ENCODE peak calls at places on chromosomes 4 and X, in four cellular contexts. S is right atrium auricular region, M is mesendoderm, X is right lobe of liver. D is an unnamed sample. For H3K4me1, the result is how much of the 10 kb centered on the place peaks cover.

GRCh38 chrX:100647095-100647494 is 3.1 kb downstream of the SRPX2 start:
- DNase-seq in X (no peak), M (no peak), S (no peak), D (no peak)

GRCh38 chrX:118254611-118255010 is 91.3 kb upstream of the WDR44 start:
- DNase-seq in X (no peak), S (peak), M (peak), D (no peak)

GRCh38 chrX:150364347-150365050 is 1.4 kb downstream of the MAMLD1 start:
- DNase-seq in S (no peak), X (peak), M (peak), D (peak)

GRCh38 chr4:45621926-45622325 is 501.9 kb downstream of the GABRG1 start:
- DNase-seq in S (no peak), X (no peak), M (no peak), D (no peak)

GRCh38 chr4:124636793-124637192 is 75.7 kb downstream of the ANKRD50 start:
- DNase-seq in S (no peak), X (no peak), M (peak), D (no peak)

GRCh38 chr4:33302298-33302697 is 2582.1 kb downstream of the PCDH7 start:
- DNase-seq in X (no peak), M (peak), S (no peak), D (no peak)

GRCh38 chrX:124530803-124531202 is 184.4 kb downstream of the SH2D1A start:
- DNase-seq in S (no peak), M (no peak), X (no peak), D (no peak)

GRCh38 chr4:116688536-116688935 is 396.8 kb downstream of the TRAM1L1 start:
- DNase-seq in M (no peak), S (no peak), X (no peak), D (no peak)

GRCh38 chr4:130124066-130124465 is 1028.1 kb downstream of the C4orf33 start:
- DNase-seq in M (no peak), S (no peak), X (no peak), D (no peak)

GRCh38 chrX:107715331-107716044 is 60.1 kb downstream of the TSC22D3 start:
- DNase-seq in X (peak), S (no peak), M (no peak), D (no peak)

GRCh38 chr4:102564399-102564921 is 63.3 kb downstream of the NFKB1 start:
- DNase-seq in X (no peak), M (no peak), S (no peak), D (no peak)

GRCh38 chrX:83469551-83469950 is 38.5 kb upstream of the POU3F4 start:
- DNase-seq in S (no peak), X (peak), M (peak), D (no peak)

GRCh38 chr4:67941074-67941473 is 22.2 kb downstream of the TMPRSS11A start:
- DNase-seq in S (no peak), M (no peak), X (no peak), D (no peak)

GRCh38 chr4:52202931-52203330 is 151.8 kb downstream of the SPATA18 start:
- DNase-seq in X (no peak), S (no peak), M (peak), D (no peak)

GRCh38 chr4:80931645-80932215 is 98.8 kb upstream of the BMP3 start:
- DNase-seq in X (no peak), M (no peak), S (no peak), D (no peak)

GRCh38 chr4:112099701-112100289 is 45.5 kb upstream of the FAM241A start:
- DNase-seq in S (no peak), M (peak), X (no peak), D (no peak)

GRCh38 chrX:112834016-112834855 is 6.4 kb downstream of the AMOT start:
- DNase-seq in S (no peak), X (no peak), M (peak), D (no peak)

GRCh38 chrX:151899622-151900021 is 13.1 kb upstream of the MAGEA4 start:
- DNase-seq in X (no peak), S (no peak), M (peak), D (no peak)

GRCh38 chr4:48100248-48100647 is 33.8 kb downstream of the TXK start:
- DNase-seq in S (no peak), M (no peak), X (no peak), D (no peak)

GRCh38 chrX:43557792-43558191 is 98.3 kb upstream of the MAOA start:
- DNase-seq in S (peak), X (peak), M (peak), D (peak)

GRCh38 chrX:38066934-38067333 is 60.6 kb downstream of the SYTL5 start:
- DNase-seq in S (no peak), M (no peak), X (no peak), D (no peak)

GRCh38 chrX:13048265-13048664 is 3.8 kb upstream of the FAM9C start:
- DNase-seq in M (no peak), S (no peak), X (no peak), D (no peak)

GRCh38 chr4:67465032-67465762 is 80.1 kb downstream of the CENPC start:
- DNase-seq in M (no peak), X (no peak), S (no peak), D (no peak)

GRCh38 chrX:50962156-50962555 is 51.6 kb downstream of the BMP15 start:
- DNase-seq in M (no peak), S (no peak), X (no peak), D (no peak)

GRCh38 chr4:122806981-122807679 is 19.5 kb upstream of the FGF2 start:
- DNase-seq in M (no peak), X (no peak), S (no peak), D (no peak)

GRCh38 chr4:11428161-11428700 is 463 bp downstream of the HS3ST1 start:
- DNase-seq in M (peak), X (no peak), S (no peak), D (no peak)

GRCh38 chr4:19095491-19096046 is 1074.0 kb upstream of the LCORL start:
- DNase-seq in X (no peak), S (no peak), M (no peak), D (no peak)

GRCh38 chr4:87811977-87812376 is 12.6 kb downstream of the IBSP start:
- DNase-seq in S (no peak), M (no peak), X (no peak), D (no peak)

GRCh38 chr4:71545168-71545567 is 206.3 kb downstream of the SLC4A4 start:
- DNase-seq in S (no peak), X (no peak), M (no peak), D (no peak)

GRCh38 chr4:27397886-27398285 is 537.2 kb downstream of the STIM2 start:
- DNase-seq in S (no peak), M (no peak), X (no peak), D (no peak)

GRCh38 chr4:772118-772517 is 53.8 kb downstream of the CPLX1 start:
- DNase-seq in X (no peak), S (no peak), M (no peak), D (no peak)

GRCh38 chr4:19982556-19982955 is 269.1 kb upstream of the SLIT2 start:
- DNase-seq in M (no peak), X (no peak), S (no peak), D (no peak)

GRCh38 chr4:625631-626031 is 258 bp downstream of the PDE6B start:
- DNase-seq in S (no peak), X (no peak), M (no peak), D (no peak)

DNA sequence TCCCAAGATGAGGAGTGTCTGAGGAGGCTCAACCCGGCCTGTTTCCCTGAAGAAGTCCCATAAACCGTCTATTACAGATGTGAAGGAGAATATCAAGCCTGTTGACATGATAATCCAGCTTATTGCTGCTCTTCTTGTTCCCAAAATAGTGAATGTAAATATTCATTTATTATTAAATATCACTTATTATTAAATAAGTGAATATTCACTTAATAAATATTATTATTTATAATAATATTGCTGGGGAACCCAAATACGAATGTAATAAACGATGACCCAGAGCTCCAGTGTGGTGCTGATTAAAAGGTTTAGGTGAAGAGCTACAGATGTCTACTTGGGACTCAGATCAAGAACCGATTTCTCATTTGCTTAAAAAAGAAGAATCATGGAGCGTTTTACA is 23.8 kb upstream of the SORBS2 start:
- DNase-seq in S (no peak), X (no peak), M (no peak), D (no peak)
- H3K4me1 ChIP-seq in S (half or more), X (under half), M (under half), D (half or more)

GRCh38 chrX:53283567-53283966 is 2.2 kb upstream of the IQSEC2 start:
- DNase-seq in M (no peak), S (no peak), X (no peak), D (no peak)
- H3K4me1 ChIP-seq in M (under half), S (half or more), X (under half), D (under half)

GRCh38 chr4:54050214-54050904 is 14.0 kb downstream of the CHIC2 start:
- DNase-seq in S (no peak), X (no peak), M (no peak), D (no peak)

GRCh38 chr4:54058171-54058570 is 6.2 kb downstream of the CHIC2 start:
- DNase-seq in S (no peak), M (no peak), X (no peak), D (no peak)

GRCh38 chr4:54055494-54055893 is 8.9 kb downstream of the CHIC2 start:
- DNase-seq in S (no peak), M (no peak), X (no peak), D (no peak)

GRCh38 chr4:54056360-54056759 is 8.0 kb downstream of the CHIC2 start:
- DNase-seq in S (no peak), X (no peak), M (no peak), D (no peak)

DNA sequence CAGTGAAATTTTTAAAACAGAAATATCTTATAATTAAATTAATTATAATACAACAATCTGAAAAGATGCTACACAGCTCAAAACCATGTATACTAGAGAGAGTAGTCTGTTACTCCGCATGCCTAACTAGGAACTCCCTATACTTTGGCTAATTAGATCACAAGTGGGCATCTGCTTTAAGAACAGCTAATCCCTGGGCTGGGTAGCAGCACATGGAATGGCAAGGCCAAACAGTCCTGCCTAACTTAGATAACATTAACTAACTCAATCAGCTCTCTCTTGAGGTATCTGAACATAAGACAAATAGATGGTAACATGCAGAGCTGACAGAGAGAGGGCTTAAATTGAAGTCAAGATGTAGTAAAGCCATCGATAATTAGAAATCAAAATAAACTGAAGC is 9.9 kb downstream of the CHIC2 start:
- DNase-seq in X (no peak), S (no peak), M (no peak), D (no peak)
- H3K4me1 ChIP-seq in X (under half), S (under half), M (under half), D (under half)

GRCh38 chr4:38385286-38386010 is 278.6 kb upstream of the KLF3 start:
- DNase-seq in S (no peak), M (peak), X (no peak), D (no peak)

GRCh38 chr4:38384962-38385285 is 279.1 kb upstream of the KLF3 start:
- DNase-seq in M (no peak), X (no peak), S (no peak), D (no peak)

GRCh38 chr4:38383646-38384121 is 280.3 kb upstream of the KLF3 start:
- DNase-seq in S (no peak), X (no peak), M (no peak), D (no peak)

GRCh38 chr4:38381788-38382187 is 282.2 kb upstream of the KLF3 start:
- DNase-seq in S (no peak), X (no peak), M (no peak), D (no peak)

DNA sequence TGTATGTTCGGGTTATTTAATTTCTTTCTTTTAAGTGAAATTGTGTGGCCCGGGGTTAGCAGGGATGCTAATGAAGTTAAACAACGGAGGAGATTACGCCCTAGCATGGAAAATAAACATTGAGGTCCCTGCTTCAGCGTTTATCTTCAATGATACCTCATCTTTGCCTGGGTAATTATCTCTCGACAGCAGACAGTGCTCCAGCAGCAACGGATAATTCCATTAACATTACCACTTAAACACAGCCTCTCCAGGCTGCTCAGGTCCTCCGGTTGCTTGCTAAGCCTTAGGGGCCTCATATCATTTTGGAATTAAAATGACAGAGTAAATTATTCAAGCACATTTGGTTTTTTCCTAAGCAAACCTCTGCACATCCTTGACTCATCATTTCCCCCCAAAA is 281.5 kb upstream of the KLF3 start:
- DNase-seq in S (no peak), X (no peak), M (peak), D (no peak)
- H3K4me1 ChIP-seq in S (under half), X (under half), M (under half), D (under half)

GRCh38 chr4:142380052-142380598 is 466.0 kb downstream of the INPP4B start:
- DNase-seq in S (no peak), M (peak), X (no peak), D (no peak)

GRCh38 chr4:142386450-142386849 is 459.7 kb downstream of the INPP4B start:
- DNase-seq in X (no peak), M (no peak), S (no peak), D (no peak)

GRCh38 chr4:142383354-142383753 is 462.7 kb downstream of the INPP4B start:
- DNase-seq in X (no peak), S (no peak), M (no peak), D (no peak)

GRCh38 chr4:142379277-142380051 is 466.6 kb downstream of the INPP4B start:
- DNase-seq in X (no peak), S (no peak), M (peak), D (no peak)

GRCh38 chr4:142383800-142384470 is 462.2 kb downstream of the INPP4B start:
- DNase-seq in X (no peak), M (no peak), S (no peak), D (no peak)
- H3K4me1 ChIP-seq in X (under half), M (under half), S (under half), D (under half)

GRCh38 chrX:11298600-11298999 is 5.4 kb downstream of the AMELX start:
- DNase-seq in M (no peak), X (no peak), S (no peak), D (no peak)
- H3K4me1 ChIP-seq in M (under half), X (under half), S (under half), D (under half)

DNA sequence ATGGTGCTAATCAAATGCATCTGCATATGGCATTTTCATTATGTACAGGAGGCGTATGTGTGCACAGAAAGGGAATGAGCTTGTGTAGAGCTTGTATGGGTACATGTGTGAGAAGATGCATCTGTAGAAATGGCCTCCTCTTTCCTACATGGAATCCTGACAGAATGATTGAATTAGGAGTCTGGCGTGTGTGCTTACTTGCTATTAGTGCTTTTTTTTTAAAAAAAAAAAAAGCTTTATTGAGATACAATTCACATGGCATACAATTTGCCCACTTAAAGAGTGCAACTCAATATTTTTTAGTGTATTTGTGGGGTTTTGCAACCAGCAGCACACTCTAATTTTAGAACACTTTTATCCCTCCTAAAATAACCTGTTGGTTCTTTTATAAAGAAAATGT is 66.1 kb downstream of the TMEM131L start:
- DNase-seq in M (no peak), S (no peak), X (no peak), D (no peak)
- H3K4me1 ChIP-seq in M (under half), S (under half), X (under half), D (under half)

DNA sequence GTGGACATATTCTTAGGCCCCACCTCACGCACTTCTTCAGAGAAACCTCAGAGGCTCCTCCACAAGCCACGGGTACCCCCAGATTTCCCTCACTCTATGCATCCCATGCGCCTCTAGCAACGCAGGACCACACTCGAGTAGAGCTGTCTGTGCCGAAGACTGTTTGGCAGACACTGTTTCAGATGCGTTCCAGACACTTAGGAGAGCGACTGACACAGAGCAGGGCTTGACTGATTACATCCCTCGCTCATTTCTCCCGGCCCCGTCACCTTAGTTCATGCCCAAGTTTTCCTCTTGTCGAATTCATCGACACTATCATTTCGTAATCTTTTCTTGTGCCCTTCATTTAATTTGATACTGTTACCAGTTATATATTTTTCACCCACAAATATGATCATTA is 15.0 kb downstream of the SORBS2 start:
- DNase-seq in M (no peak), S (no peak), X (no peak), D (no peak)
- H3K4me1 ChIP-seq in M (under half), S (half or more), X (under half), D (under half)

D was measured in pancreas.